ENCODE peak calls at places on chromosome 2, in seven cellular contexts. A, N, D, J, U, O and V are unnamed samples.
A peak's percentile ranks its signal among the peaks of the same experiment; 100 is the strongest.

GRCh38 chr2:212539145-212539880 is 711 bp upstream of the ERBB4 start:
- DNase-seq in A (peak; percentile 12), N (no peak), D (peak; percentile 54), J (peak; percentile 23), U (no peak), O (peak; percentile 23), V (no peak)

GRCh38 chr2:182167882-182168281 is 182.2 kb downstream of the PPP1R1C start:
- DNase-seq in A (peak; percentile 11), N (no peak), D (no peak), J (no peak), U (no peak), O (no peak), V (no peak)

GRCh38 chr2:99066075-99066557 is 75.4 kb upstream of the C2orf15 start:
- DNase-seq in A (peak; percentile 79), N (peak; percentile 26), D (no peak), J (peak; percentile 36), U (peak; percentile 14), O (no peak), V (no peak)

GRCh38 chr2:45241061-45241561 is 231.9 kb upstream of the SIX2 start:
- DNase-seq in A (peak; percentile 77), N (no peak), D (no peak), J (peak; percentile 61), U (peak; percentile 40), O (no peak), V (no peak)

GRCh38 chr2:65177754-65178442 is 48.0 kb upstream of the RAB1A start:
- DNase-seq in A (no peak), N (no peak), D (no peak), J (peak; percentile 48), U (no peak), O (no peak), V (no peak)

GRCh38 chr2:237691908-237692600 is 64.7 kb downstream of the LRRFIP1 start:
- DNase-seq in A (peak; percentile 91), N (peak; percentile 76), D (peak; percentile 77), J (peak; percentile 85), U (no peak), O (peak; percentile 97), V (no peak)

GRCh38 chr2:175034728-175035127 is 29.5 kb upstream of the CHN1 start:
- DNase-seq in A (no peak), N (no peak), D (no peak), J (no peak), U (no peak), O (no peak), V (no peak)

GRCh38 chr2:217361491-217361890 is 501.6 kb upstream of the TNP1 start:
- DNase-seq in A (no peak), N (no peak), D (no peak), J (no peak), U (no peak), O (no peak), V (no peak)

GRCh38 chr2:219687266-219687665 is 59.8 kb downstream of the SLC4A3 start:
- DNase-seq in A (peak; percentile 39), N (peak; percentile 65), D (no peak), J (peak; percentile 91), U (no peak), O (no peak), V (no peak)

GRCh38 chr2:239279508-239280295 is 121.1 kb downstream of the HDAC4 start:
- DNase-seq in A (no peak), N (no peak), D (peak; percentile 15), J (no peak), U (no peak), O (peak; percentile 20), V (no peak)

GRCh38 chr2:49080681-49081080 is 73.6 kb downstream of the FSHR start:
- DNase-seq in A (no peak), N (no peak), D (no peak), J (no peak), U (no peak), O (no peak), V (no peak)

GRCh38 chr2:24819442-24820174 is 26.4 kb downstream of the CENPO start:
- DNase-seq in A (no peak), N (no peak), D (no peak), J (no peak), U (no peak), O (no peak), V (no peak)

GRCh38 chr2:143629344-143629743 is 500.1 kb downstream of the ARHGAP15 start:
- DNase-seq in A (no peak), N (peak; percentile 80), D (no peak), J (peak; percentile 54), U (no peak), O (no peak), V (no peak)

GRCh38 chr2:102084651-102085050 is 57.9 kb upstream of the IL1R1 start:
- DNase-seq in A (no peak), N (no peak), D (no peak), J (no peak), U (no peak), O (no peak), V (no peak)

GRCh38 chr2:40279001-40279400 is 172.9 kb downstream of the SLC8A1 start:
- DNase-seq in A (peak; percentile 46), N (no peak), D (no peak), J (no peak), U (no peak), O (no peak), V (no peak)

GRCh38 chr2:30690126-30690561 is 117.1 kb downstream of the CAPN13 start:
- DNase-seq in A (no peak), N (no peak), D (no peak), J (no peak), U (no peak), O (no peak), V (no peak)

GRCh38 chr2:59462418-59463197 is 1090.8 kb downstream of the BCL11A start:
- DNase-seq in A (no peak), N (no peak), D (no peak), J (no peak), U (no peak), O (no peak), V (no peak)

GRCh38 chr2:37378411-37378810 is 34.0 kb downstream of the QPCT start:
- DNase-seq in A (peak; percentile 71), N (peak; percentile 66), D (no peak), J (peak; percentile 95), U (no peak), O (no peak), V (no peak)

GRCh38 chr2:62215306-62216064 is 19.6 kb downstream of the B3GNT2 start:
- DNase-seq in A (peak; percentile 50), N (no peak), D (no peak), J (peak; percentile 58), U (no peak), O (no peak), V (no peak)

GRCh38 chr2:179272406-179273192 is 8.0 kb upstream of the SESTD1 start:
- DNase-seq in A (peak; percentile 86), N (no peak), D (no peak), J (peak; percentile 36), U (no peak), O (no peak), V (no peak)

GRCh38 chr2:56713161-56713676 is 529.4 kb downstream of the CCDC85A start:
- DNase-seq in A (peak; percentile 63), N (peak; percentile 64), D (no peak), J (peak; percentile 95), U (no peak), O (no peak), V (no peak)

GRCh38 chr2:56718413-56718812 is 534.6 kb downstream of the CCDC85A start:
- DNase-seq in A (no peak), N (no peak), D (no peak), J (no peak), U (no peak), O (no peak), V (no peak)

GRCh38 chr2:56715670-56716069 is 531.9 kb downstream of the CCDC85A start:
- DNase-seq in A (no peak), N (no peak), D (no peak), J (no peak), U (no peak), O (no peak), V (no peak)

GRCh38 chr2:56709181-56709580 is 525.4 kb downstream of the CCDC85A start:
- DNase-seq in A (no peak), N (no peak), D (no peak), J (peak; percentile 60), U (no peak), O (no peak), V (no peak)

DNA sequence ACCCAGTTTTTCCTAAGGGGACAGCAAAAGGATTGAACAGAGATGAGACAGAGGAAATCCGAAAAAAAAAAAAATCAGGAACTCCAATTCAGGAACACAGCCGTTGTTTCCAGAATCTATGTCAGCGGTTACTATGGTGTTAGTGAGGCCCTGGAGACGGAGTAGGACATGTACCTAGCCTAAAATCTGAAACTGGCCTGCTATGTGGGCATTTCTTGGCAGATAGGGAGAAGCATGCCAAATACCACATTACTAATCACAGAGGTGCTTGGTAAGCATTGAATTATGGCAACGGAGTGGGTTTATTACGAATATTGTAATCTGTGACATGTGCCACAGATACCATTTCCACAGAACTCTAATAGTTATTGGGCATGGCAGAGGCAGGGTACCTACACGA is 530.6 kb downstream of the CCDC85A start:
- DNase-seq in A (no peak), N (no peak), D (no peak), J (peak; percentile 7), U (no peak), O (no peak), V (no peak)
- H3K4me3 ChIP-seq in A (no peak overlapping the region), N (no peak overlapping the region), D (no peak overlapping the region), J (no peak overlapping the region), U (no peak overlapping the region), O (no peak overlapping the region), V (no peak overlapping the region)

GRCh38 chr2:28638102-28638501 is 113.5 kb upstream of the PPP1CB start:
- DNase-seq in A (no peak), N (no peak), D (no peak), J (no peak), U (no peak), O (no peak), V (no peak)

GRCh38 chr2:28640263-28640907 is 111.2 kb upstream of the PPP1CB start:
- DNase-seq in A (no peak), N (no peak), D (no peak), J (no peak), U (no peak), O (peak; percentile 21), V (no peak)

GRCh38 chr2:28639836-28640235 is 111.8 kb upstream of the PPP1CB start:
- DNase-seq in A (peak; percentile 56), N (no peak), D (no peak), J (no peak), U (no peak), O (no peak), V (peak; percentile 95)

GRCh38 chr2:28637648-28638047 is 114.0 kb upstream of the PPP1CB start:
- DNase-seq in A (no peak), N (no peak), D (no peak), J (no peak), U (no peak), O (peak; percentile 25), V (no peak)

GRCh38 chr2:28639092-28639691 is 112.4 kb upstream of the PPP1CB start:
- DNase-seq in A (no peak), N (no peak), D (no peak), J (no peak), U (no peak), O (no peak), V (no peak)
- TF ChIP-seq CTCF in A (no peak), N (no peak), D (no peak), J (no peak), U (no peak), O (no peak), V (no peak)

GRCh38 chr2:85436836-85437487 is 18.4 kb downstream of the SH2D6 start:
- DNase-seq in A (no peak), N (no peak), D (no peak), J (no peak), U (no peak), O (no peak), V (no peak)
- H3K4me3 ChIP-seq in A (no peak overlapping the region), N (no peak overlapping the region), D (no peak overlapping the region), J (no peak overlapping the region), U (no peak overlapping the region), O (peak overlapping the region; percentile 53), V (no peak overlapping the region)

GRCh38 chr2:8682719-8683667 is 1.1 kb downstream of the ID2 start:
- DNase-seq in A (peak; percentile 39), N (no peak), D (no peak), J (peak; percentile 50), U (no peak), O (peak; percentile 54), V (no peak)
- TF ChIP-seq CTCF in A (no peak), N (no peak), D (no peak), J (no peak), U (no peak), O (no peak), V (no peak)